ENCODE peak calls at places on chromosomes 1 and 21, in ten cellular contexts. J, G, W, I, C, N, Q, Z, B and O are unnamed samples.

GRCh38 chr21:42315296-42315891 is at the start of gene TFF3:
- DNase-seq in G (no peak), W (no peak), Q (no peak), J (no peak), B (no peak), I (no peak), C (no peak), N (no peak), Z (peak; percentile 88), O (no peak)

GRCh38 chr1:43980255-43981134 is 1.5 kb downstream of the B4GALT2 start:
- DNase-seq in W (no peak), I (no peak), B (no peak), Q (peak; percentile 63), Z (no peak), C (no peak), N (peak; percentile 57), J (no peak), G (no peak), O (peak; percentile 85)

GRCh38 chr1:32250893-32251716 is at the start of gene LCK:
- DNase-seq in C (peak; percentile 84), G (peak; percentile 69), J (peak; percentile 53), Z (no peak), Q (no peak), N (no peak), B (no peak), I (peak; percentile 58), W (no peak), O (no peak)

GRCh38 chr1:32900371-32900955 is 726 bp downstream of the TMEM54 start:
- DNase-seq in I (no peak), G (no peak), J (no peak), N (no peak), W (no peak), B (no peak), Q (no peak), C (no peak), Z (no peak), O (no peak)

GRCh38 chr1:198497326-198498220 is 42.9 kb downstream of the ATP6V1G3 start:
- DNase-seq in J (no peak), G (no peak), Z (peak; percentile 47), N (peak; percentile 83), Q (peak; percentile 64), W (peak; percentile 23), C (no peak), B (no peak), I (no peak), O (no peak)

GRCh38 chr1:8777867-8778266 is 39.6 kb downstream of the RERE start:
- DNase-seq in B (no peak), I (no peak), Z (no peak), J (no peak), W (no peak), G (no peak), Q (no peak), N (no peak), C (no peak), O (no peak)

GRCh38 chr1:26690576-26691031 is 5.2 kb upstream of the ARID1A start:
- DNase-seq in I (no peak), B (no peak), J (no peak), G (no peak), Q (no peak), Z (peak; percentile 41), W (no peak), N (peak; percentile 38), C (no peak), O (no peak)

GRCh38 chr1:8084913-8085312 is 58.8 kb upstream of the ERRFI1 start:
- DNase-seq in B (no peak), Z (no peak), G (no peak), N (no peak), W (no peak), C (no peak), Q (no peak), I (no peak), J (no peak), O (no peak)

GRCh38 chr1:159945483-159946241 is at the start of gene IGSF9:
- DNase-seq in B (no peak), Z (peak; percentile 83), Q (peak; percentile 38), G (peak; percentile 51), J (peak; percentile 75), W (peak; percentile 55), C (peak; percentile 65), N (peak; percentile 76), I (peak; percentile 78), O (no peak)

GRCh38 chr1:188220051-188220450 is 1391.3 kb downstream of the PLA2G4A start:
- DNase-seq in G (no peak), N (no peak), C (no peak), I (no peak), J (no peak), Q (no peak), W (no peak), Z (no peak), B (no peak), O (no peak)

GRCh38 chr21:27590271-27590670 is 623.4 kb upstream of the ADAMTS5 start:
- DNase-seq in C (no peak), I (no peak), B (no peak), J (no peak), Q (peak; percentile 95), N (peak; percentile 20), Z (peak; percentile 13), W (no peak), G (no peak), O (peak; percentile 61)

GRCh38 chr1:209395169-209395568 is 188.3 kb upstream of the CAMK1G start:
- DNase-seq in C (no peak), G (no peak), W (no peak), N (no peak), Z (no peak), J (no peak), B (no peak), I (no peak), Q (no peak), O (no peak)

GRCh38 chr1:201625711-201626300 is 86.9 kb downstream of the NAV1 start:
- DNase-seq in N (peak; percentile 52), Q (peak; percentile 25), G (no peak), Z (no peak), B (no peak), I (no peak), W (no peak), C (no peak), J (no peak), O (no peak)

GRCh38 chr1:232767381-232768074 is 37.7 kb upstream of the MAP10 start:
- DNase-seq in J (no peak), W (no peak), C (peak; percentile 9), B (no peak), Z (peak; percentile 17), I (no peak), G (no peak), N (peak; percentile 90), Q (peak; percentile 66), O (peak; percentile 63)

GRCh38 chr1:185745165-185745564 is 11.0 kb downstream of the HMCN1 start:
- DNase-seq in B (no peak), N (no peak), J (no peak), I (no peak), G (no peak), C (no peak), Z (no peak), Q (no peak), W (no peak), O (no peak)

GRCh38 chr1:38580591-38580990 is 279.0 kb downstream of the RRAGC start:
- DNase-seq in I (no peak), Q (no peak), C (no peak), G (no peak), J (no peak), N (peak; percentile 63), Z (no peak), B (no peak), W (no peak), O (no peak)

GRCh38 chr21:44375281-44375651 is 21.8 kb downstream of the TRPM2 start:
- DNase-seq in B (no peak), I (no peak), W (no peak), G (no peak), C (peak; percentile 70), Z (no peak), Q (no peak), J (no peak), N (no peak), O (peak; percentile 96)

GRCh38 chr21:25313891-25314646 is 293.2 kb downstream of the MRPL39 start:
- DNase-seq in G (no peak), B (no peak), J (no peak), Z (no peak), I (no peak), W (no peak), C (no peak), Q (peak; percentile 62), N (peak; percentile 42), O (peak; percentile 11)

GRCh38 chr1:2251786-2252185 is 23.7 kb downstream of the SKI start:
- DNase-seq in Q (no peak), B (no peak), N (no peak), Z (no peak), J (no peak), G (no peak), W (no peak), C (no peak), I (no peak), O (no peak)

GRCh38 chr1:117638759-117639158 is 32.9 kb downstream of the TENT5C start:
- DNase-seq in C (no peak), J (no peak), N (no peak), G (no peak), W (no peak), Z (no peak), Q (no peak), B (no peak), I (no peak), O (no peak)

GRCh38 chr1:198156745-198157240 is at the start of gene NEK7:
- DNase-seq in W (peak; percentile 74), C (peak; percentile 71), Q (peak; percentile 86), Z (peak; percentile 86), N (peak; percentile 87), I (peak; percentile 43), G (peak; percentile 49), B (no peak), J (peak; percentile 44), O (peak; percentile 76)

GRCh38 chr1:58396150-58396549 is 150.4 kb downstream of the OMA1 start:
- DNase-seq in C (no peak), G (no peak), Q (no peak), J (no peak), N (no peak), Z (no peak), I (no peak), B (no peak), W (no peak), O (no peak)

GRCh38 chr21:46410516-46410915 is 48.2 kb upstream of the DIP2A start:
- DNase-seq in W (no peak), J (no peak), B (no peak), G (no peak), Z (no peak), Q (no peak), C (no peak), I (no peak), N (no peak), O (no peak)

GRCh38 chr1:24363994-24364393 is 44.8 kb downstream of the GRHL3 start:
- DNase-seq in W (no peak), C (no peak), G (no peak), Q (no peak), N (no peak), J (no peak), Z (no peak), I (no peak), B (no peak), O (no peak)

GRCh38 chr1:21338568-21339401 is 48.5 kb upstream of the ECE1 start:
- DNase-seq in N (no peak), G (no peak), Q (peak; percentile 48), I (no peak), C (no peak), J (no peak), Z (peak; percentile 76), B (no peak), W (no peak), O (no peak)

GRCh38 chr1:18429654-18430053 is 51.1 kb upstream of the KLHDC7A start:
- DNase-seq in Z (no peak), W (no peak), Q (no peak), C (no peak), I (no peak), G (no peak), B (no peak), N (no peak), J (no peak), O (no peak)

GRCh38 chr1:182229907-182230522 is 161.6 kb downstream of the GLUL start:
- DNase-seq in Q (no peak), J (no peak), G (no peak), N (no peak), B (no peak), W (no peak), Z (no peak), C (no peak), I (no peak), O (no peak)

GRCh38 chr1:165403835-165404482 is 41.0 kb downstream of the RXRG start:
- DNase-seq in C (peak; percentile 32), G (no peak), Q (peak; percentile 16), W (peak; percentile 8), I (no peak), Z (peak; percentile 25), N (no peak), J (peak; percentile 19), B (no peak), O (peak; percentile 29)